ENCODE peak calls at places on chromosome 4, in seven cellular contexts. One of them, this sample, is unnamed.
A peak's percentile ranks its signal among the peaks of the same experiment; 100 is the strongest.

GRCh38 chr4:174490356-174490969 is 31.8 kb downstream of the HPGD start:
- DNase-seq in effector memory CD4-positive, alpha-beta T cell: no peak
- DNase-seq in GM06990: no peak
- DNase-seq in CD8-positive, alpha-beta T cell: no peak
- DNase-seq in LNCaP clone FGC: no peak
- DNase-seq in BJ: peak; percentile 4
- DNase-seq in fibroblast of lung: peak; percentile 60
- DNase-seq in this sample: no peak

GRCh38 chr4:88705805-88706518 is 8.3 kb upstream of the NAP1L5 start:
- DNase-seq in BJ: no peak
- DNase-seq in LNCaP clone FGC: no peak
- DNase-seq in GM06990: no peak
- DNase-seq in fibroblast of lung: peak; percentile 69
- DNase-seq in CD8-positive, alpha-beta T cell: no peak
- DNase-seq in effector memory CD4-positive, alpha-beta T cell: no peak
- DNase-seq in this sample: no peak

GRCh38 chr4:165154482-165154881 is 41.8 kb upstream of the TMEM192 start:
- DNase-seq in fibroblast of lung: no peak
- DNase-seq in effector memory CD4-positive, alpha-beta T cell: no peak
- DNase-seq in CD8-positive, alpha-beta T cell: no peak
- DNase-seq in BJ: no peak
- DNase-seq in LNCaP clone FGC: no peak
- DNase-seq in GM06990: no peak
- DNase-seq in this sample: no peak

GRCh38 chr4:72568959-72569718 is at the start of gene ADAMTS3:
- DNase-seq in LNCaP clone FGC: no peak
- DNase-seq in CD8-positive, alpha-beta T cell: no peak
- DNase-seq in GM06990: peak; percentile 11
- DNase-seq in BJ: no peak
- DNase-seq in effector memory CD4-positive, alpha-beta T cell: no peak
- DNase-seq in fibroblast of lung: peak; percentile 80
- DNase-seq in this sample: no peak

GRCh38 chr4:183624548-183624947 is 34.4 kb downstream of the RWDD4 start:
- DNase-seq in BJ: no peak
- DNase-seq in LNCaP clone FGC: no peak
- DNase-seq in fibroblast of lung: no peak
- DNase-seq in GM06990: no peak
- DNase-seq in effector memory CD4-positive, alpha-beta T cell: no peak
- DNase-seq in CD8-positive, alpha-beta T cell: no peak
- DNase-seq in this sample: no peak

GRCh38 chr4:7157666-7158065 is 34.7 kb upstream of the SORCS2 start:
- DNase-seq in LNCaP clone FGC: no peak
- DNase-seq in fibroblast of lung: no peak
- DNase-seq in CD8-positive, alpha-beta T cell: no peak
- DNase-seq in BJ: no peak
- DNase-seq in GM06990: no peak
- DNase-seq in effector memory CD4-positive, alpha-beta T cell: no peak
- DNase-seq in this sample: no peak

GRCh38 chr4:1055721-1056590 is 44.5 kb downstream of the FGFRL1 start:
- DNase-seq in LNCaP clone FGC: no peak
- DNase-seq in GM06990: peak; percentile 73
- DNase-seq in effector memory CD4-positive, alpha-beta T cell: peak; percentile 64
- DNase-seq in fibroblast of lung: peak; percentile 27
- DNase-seq in BJ: no peak
- DNase-seq in CD8-positive, alpha-beta T cell: peak; percentile 82
- DNase-seq in this sample: no peak

GRCh38 chr4:186979966-186980745 is 256.5 kb upstream of the FAT1 start:
- DNase-seq in fibroblast of lung: peak; percentile 58
- DNase-seq in effector memory CD4-positive, alpha-beta T cell: no peak
- DNase-seq in LNCaP clone FGC: no peak
- DNase-seq in GM06990: no peak
- DNase-seq in BJ: no peak
- DNase-seq in CD8-positive, alpha-beta T cell: no peak
- DNase-seq in this sample: no peak

GRCh38 chr4:73133784-73134183 is 64.3 kb upstream of the COX18 start:
- DNase-seq in fibroblast of lung: no peak
- DNase-seq in LNCaP clone FGC: no peak
- DNase-seq in CD8-positive, alpha-beta T cell: no peak
- DNase-seq in BJ: no peak
- DNase-seq in effector memory CD4-positive, alpha-beta T cell: no peak
- DNase-seq in GM06990: no peak
- DNase-seq in this sample: no peak

GRCh38 chr4:117676153-117676552 is 358.1 kb upstream of the NDST3 start:
- DNase-seq in effector memory CD4-positive, alpha-beta T cell: no peak
- DNase-seq in BJ: no peak
- DNase-seq in CD8-positive, alpha-beta T cell: no peak
- DNase-seq in GM06990: no peak
- DNase-seq in fibroblast of lung: no peak
- DNase-seq in LNCaP clone FGC: no peak
- DNase-seq in this sample: no peak

GRCh38 chr4:12379191-12379590 is 950.5 kb upstream of the HS3ST1 start:
- DNase-seq in LNCaP clone FGC: no peak
- DNase-seq in effector memory CD4-positive, alpha-beta T cell: no peak
- DNase-seq in GM06990: no peak
- DNase-seq in BJ: no peak
- DNase-seq in CD8-positive, alpha-beta T cell: no peak
- DNase-seq in fibroblast of lung: no peak
- DNase-seq in this sample: no peak

GRCh38 chr4:5753766-5754528 is 42.9 kb downstream of the EVC start:
- DNase-seq in GM06990: peak; percentile 31
- DNase-seq in BJ: peak; percentile 37
- DNase-seq in LNCaP clone FGC: no peak
- DNase-seq in CD8-positive, alpha-beta T cell: no peak
- DNase-seq in fibroblast of lung: peak; percentile 93
- DNase-seq in effector memory CD4-positive, alpha-beta T cell: no peak
- DNase-seq in this sample: peak; percentile 46

GRCh38 chr4:26024079-26024478 is 110.1 kb downstream of the SMIM20 start:
- DNase-seq in GM06990: no peak
- DNase-seq in fibroblast of lung: no peak
- DNase-seq in LNCaP clone FGC: no peak
- DNase-seq in CD8-positive, alpha-beta T cell: no peak
- DNase-seq in effector memory CD4-positive, alpha-beta T cell: no peak
- DNase-seq in BJ: no peak
- DNase-seq in this sample: no peak

GRCh38 chr4:26020896-26021295 is 106.9 kb downstream of the SMIM20 start:
- DNase-seq in BJ: no peak
- DNase-seq in fibroblast of lung: peak; percentile 92
- DNase-seq in GM06990: no peak
- DNase-seq in effector memory CD4-positive, alpha-beta T cell: no peak
- DNase-seq in LNCaP clone FGC: no peak
- DNase-seq in CD8-positive, alpha-beta T cell: no peak
- DNase-seq in this sample: no peak

GRCh38 chr4:26023191-26023972 is 109.4 kb downstream of the SMIM20 start:
- DNase-seq in LNCaP clone FGC: no peak
- DNase-seq in BJ: no peak
- DNase-seq in GM06990: no peak
- DNase-seq in effector memory CD4-positive, alpha-beta T cell: no peak
- DNase-seq in CD8-positive, alpha-beta T cell: no peak
- DNase-seq in fibroblast of lung: peak; percentile 48
- DNase-seq in this sample: no peak

GRCh38 chr4:26021417-26022345 is 107.7 kb downstream of the SMIM20 start:
- DNase-seq in fibroblast of lung: peak; percentile 56
- DNase-seq in effector memory CD4-positive, alpha-beta T cell: no peak
- DNase-seq in LNCaP clone FGC: no peak
- DNase-seq in BJ: no peak
- DNase-seq in CD8-positive, alpha-beta T cell: no peak
- DNase-seq in GM06990: no peak
- DNase-seq in this sample: no peak

DNA sequence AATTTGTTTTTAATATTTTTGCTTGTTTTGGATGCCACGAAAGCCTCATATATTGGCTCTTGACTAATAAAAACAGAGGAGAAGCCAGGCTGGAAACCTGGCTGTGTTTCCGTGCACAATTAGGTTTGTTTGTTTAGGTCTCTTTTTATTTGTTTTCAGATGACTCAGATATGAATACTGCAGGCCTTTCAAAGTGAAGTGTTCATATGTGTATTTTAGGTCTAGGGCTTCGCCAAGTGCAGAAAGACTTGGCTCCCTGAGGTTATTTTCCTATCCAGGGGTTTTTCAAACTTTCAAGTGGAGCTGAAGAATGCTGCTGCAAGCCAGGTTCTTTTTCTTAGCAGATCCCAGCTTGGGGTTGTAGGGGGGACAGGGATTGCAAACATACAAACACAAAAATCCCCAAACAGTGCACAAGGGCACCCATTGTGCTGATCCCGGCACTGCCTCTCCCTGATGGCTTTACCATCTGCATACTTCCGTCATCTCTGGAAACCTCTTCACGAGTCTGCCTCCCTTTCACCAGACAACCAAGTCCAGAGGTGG is 108.4 kb downstream of the SMIM20 start:
- DNase-seq in GM06990: no peak
- DNase-seq in LNCaP clone FGC: peak; percentile 98
- DNase-seq in BJ: peak; percentile 71
- DNase-seq in CD8-positive, alpha-beta T cell: no peak
- DNase-seq in fibroblast of lung: peak; percentile 88
- DNase-seq in effector memory CD4-positive, alpha-beta T cell: no peak
- DNase-seq in this sample: peak; percentile 43
- H3K4me3 ChIP-seq in GM06990: no peak overlapping the region
- H3K4me3 ChIP-seq in LNCaP clone FGC: peak overlapping the region; percentile 16
- H3K4me3 ChIP-seq in BJ: no peak overlapping the region
- H3K4me3 ChIP-seq in CD8-positive, alpha-beta T cell: no peak overlapping the region
- H3K4me3 ChIP-seq in fibroblast of lung: peak overlapping the region; percentile 27
- H3K4me3 ChIP-seq in effector memory CD4-positive, alpha-beta T cell: no peak overlapping the region
- H3K4me3 ChIP-seq in this sample: no peak overlapping the region

GRCh38 chr4:112523008-112523440 is 7.0 kb upstream of the NEUROG2 start:
- DNase-seq in fibroblast of lung: peak; percentile 57
- DNase-seq in CD8-positive, alpha-beta T cell: no peak
- DNase-seq in effector memory CD4-positive, alpha-beta T cell: no peak
- DNase-seq in GM06990: peak; percentile 85
- DNase-seq in LNCaP clone FGC: no peak
- DNase-seq in BJ: no peak
- DNase-seq in this sample: no peak

GRCh38 chr4:112522389-112522788 is 6.4 kb upstream of the NEUROG2 start:
- DNase-seq in GM06990: no peak
- DNase-seq in CD8-positive, alpha-beta T cell: no peak
- DNase-seq in effector memory CD4-positive, alpha-beta T cell: no peak
- DNase-seq in fibroblast of lung: no peak
- DNase-seq in BJ: no peak
- DNase-seq in LNCaP clone FGC: no peak
- DNase-seq in this sample: no peak

GRCh38 chr4:112520598-112521122 is 4.7 kb upstream of the NEUROG2 start:
- DNase-seq in fibroblast of lung: no peak
- DNase-seq in CD8-positive, alpha-beta T cell: no peak
- DNase-seq in GM06990: no peak
- DNase-seq in LNCaP clone FGC: no peak
- DNase-seq in effector memory CD4-positive, alpha-beta T cell: no peak
- DNase-seq in BJ: no peak
- DNase-seq in this sample: no peak

GRCh38 chr4:112519689-112520597 is 4.0 kb upstream of the NEUROG2 start:
- DNase-seq in LNCaP clone FGC: no peak
- DNase-seq in effector memory CD4-positive, alpha-beta T cell: no peak
- DNase-seq in CD8-positive, alpha-beta T cell: no peak
- DNase-seq in BJ: no peak
- DNase-seq in fibroblast of lung: no peak
- DNase-seq in GM06990: no peak
- DNase-seq in this sample: no peak

GRCh38 chr4:112521123-112522116 is 5.4 kb upstream of the NEUROG2 start:
- DNase-seq in fibroblast of lung: no peak
- DNase-seq in LNCaP clone FGC: no peak
- DNase-seq in CD8-positive, alpha-beta T cell: no peak
- DNase-seq in effector memory CD4-positive, alpha-beta T cell: no peak
- DNase-seq in BJ: no peak
- DNase-seq in GM06990: peak; percentile 41
- DNase-seq in this sample: no peak
- H3K4me3 ChIP-seq in fibroblast of lung: no peak overlapping the region
- H3K4me3 ChIP-seq in LNCaP clone FGC: no peak overlapping the region
- H3K4me3 ChIP-seq in CD8-positive, alpha-beta T cell: no peak overlapping the region
- H3K4me3 ChIP-seq in effector memory CD4-positive, alpha-beta T cell: no peak overlapping the region
- H3K4me3 ChIP-seq in BJ: no peak overlapping the region
- H3K4me3 ChIP-seq in GM06990: peak overlapping the region; percentile 56
- H3K4me3 ChIP-seq in this sample: no peak overlapping the region

GRCh38 chr4:80268081-80268823 is 1.8 kb downstream of the FGF5 start:
- DNase-seq in BJ: no peak
- DNase-seq in effector memory CD4-positive, alpha-beta T cell: no peak
- DNase-seq in CD8-positive, alpha-beta T cell: no peak
- DNase-seq in fibroblast of lung: peak; percentile 66
- DNase-seq in LNCaP clone FGC: no peak
- DNase-seq in GM06990: no peak
- DNase-seq in this sample: no peak

GRCh38 chr4:80268936-80269335 is 2.5 kb downstream of the FGF5 start:
- DNase-seq in fibroblast of lung: peak; percentile 30
- DNase-seq in GM06990: no peak
- DNase-seq in effector memory CD4-positive, alpha-beta T cell: no peak
- DNase-seq in LNCaP clone FGC: no peak
- DNase-seq in CD8-positive, alpha-beta T cell: no peak
- DNase-seq in BJ: no peak
- DNase-seq in this sample: no peak

GRCh38 chr4:80266267-80266901 is at the start of gene FGF5:
- DNase-seq in BJ: peak; percentile 58
- DNase-seq in LNCaP clone FGC: no peak
- DNase-seq in fibroblast of lung: peak; percentile 94
- DNase-seq in CD8-positive, alpha-beta T cell: no peak
- DNase-seq in effector memory CD4-positive, alpha-beta T cell: no peak
- DNase-seq in GM06990: peak; percentile 62
- DNase-seq in this sample: no peak

GRCh38 chr4:80265571-80266266 is 745 bp upstream of the FGF5 start:
- DNase-seq in fibroblast of lung: peak; percentile 86
- DNase-seq in CD8-positive, alpha-beta T cell: no peak
- DNase-seq in LNCaP clone FGC: no peak
- DNase-seq in effector memory CD4-positive, alpha-beta T cell: no peak
- DNase-seq in GM06990: no peak
- DNase-seq in BJ: peak; percentile 47
- DNase-seq in this sample: no peak

GRCh38 chr4:80266902-80267380 is 477 bp downstream of the FGF5 start:
- DNase-seq in BJ: no peak
- DNase-seq in effector memory CD4-positive, alpha-beta T cell: no peak
- DNase-seq in CD8-positive, alpha-beta T cell: no peak
- DNase-seq in LNCaP clone FGC: no peak
- DNase-seq in fibroblast of lung: peak; percentile 69
- DNase-seq in GM06990: no peak
- DNase-seq in this sample: no peak
- H3K4me3 ChIP-seq in BJ: peak overlapping the region; percentile 89
- H3K4me3 ChIP-seq in effector memory CD4-positive, alpha-beta T cell: no peak overlapping the region
- H3K4me3 ChIP-seq in CD8-positive, alpha-beta T cell: peak overlapping the region; percentile 33
- H3K4me3 ChIP-seq in LNCaP clone FGC: no peak overlapping the region
- H3K4me3 ChIP-seq in fibroblast of lung: peak overlapping the region; percentile 96
- H3K4me3 ChIP-seq in GM06990: peak overlapping the region; percentile 40
- H3K4me3 ChIP-seq in this sample: peak overlapping the region; percentile 53

GRCh38 chr4:185878633-185879032 is 66.6 kb upstream of the SORBS2 start:
- DNase-seq in GM06990: no peak
- DNase-seq in CD8-positive, alpha-beta T cell: no peak
- DNase-seq in effector memory CD4-positive, alpha-beta T cell: no peak
- DNase-seq in LNCaP clone FGC: no peak
- DNase-seq in fibroblast of lung: no peak
- DNase-seq in BJ: no peak
- DNase-seq in this sample: no peak

GRCh38 chr4:185880571-185880970 is 68.6 kb upstream of the SORBS2 start:
- DNase-seq in LNCaP clone FGC: peak; percentile 86
- DNase-seq in effector memory CD4-positive, alpha-beta T cell: no peak
- DNase-seq in GM06990: no peak
- DNase-seq in BJ: no peak
- DNase-seq in fibroblast of lung: no peak
- DNase-seq in CD8-positive, alpha-beta T cell: no peak
- DNase-seq in this sample: no peak

GRCh38 chr4:185881427-185881826 is 69.4 kb upstream of the SORBS2 start:
- DNase-seq in GM06990: no peak
- DNase-seq in effector memory CD4-positive, alpha-beta T cell: no peak
- DNase-seq in BJ: no peak
- DNase-seq in CD8-positive, alpha-beta T cell: no peak
- DNase-seq in fibroblast of lung: no peak
- DNase-seq in LNCaP clone FGC: no peak
- DNase-seq in this sample: no peak

GRCh38 chr4:185883591-185883990 is 71.6 kb upstream of the SORBS2 start:
- DNase-seq in GM06990: no peak
- DNase-seq in CD8-positive, alpha-beta T cell: no peak
- DNase-seq in fibroblast of lung: no peak
- DNase-seq in effector memory CD4-positive, alpha-beta T cell: no peak
- DNase-seq in LNCaP clone FGC: no peak
- DNase-seq in BJ: no peak
- DNase-seq in this sample: no peak

GRCh38 chr4:185879666-185880312 is 67.8 kb upstream of the SORBS2 start:
- DNase-seq in BJ: no peak
- DNase-seq in fibroblast of lung: no peak
- DNase-seq in effector memory CD4-positive, alpha-beta T cell: no peak
- DNase-seq in CD8-positive, alpha-beta T cell: no peak
- DNase-seq in GM06990: no peak
- DNase-seq in LNCaP clone FGC: no peak
- DNase-seq in this sample: no peak
- H3K4me3 ChIP-seq in BJ: no peak overlapping the region
- H3K4me3 ChIP-seq in fibroblast of lung: no peak overlapping the region
- H3K4me3 ChIP-seq in effector memory CD4-positive, alpha-beta T cell: no peak overlapping the region
- H3K4me3 ChIP-seq in CD8-positive, alpha-beta T cell: no peak overlapping the region
- H3K4me3 ChIP-seq in GM06990: no peak overlapping the region
- H3K4me3 ChIP-seq in LNCaP clone FGC: no peak overlapping the region
- H3K4me3 ChIP-seq in this sample: no peak overlapping the region

This sample was measured in Panc1.